ENCODE peak calls at places on chromosomes 11 and 22, in nine cellular contexts. One of them, this sample, is unnamed. For H3K27me3, the result is how much of the 10 kb centered on the place peaks cover.

GRCh38 chr22:49324527-49325491 is 502.9 kb downstream of the BRD1 start:
- DNase-seq in tibial nerve: no peak
- DNase-seq in K562: no peak
- DNase-seq in heart left ventricle: peak
- DNase-seq in IMR-90: no peak
- DNase-seq in adrenal gland: no peak
- DNase-seq in Peyer's patch: peak
- DNase-seq in spleen: peak
- DNase-seq in stomach: peak
- DNase-seq in this sample: no peak

GRCh38 chr11:115098037-115098436 is 406.2 kb downstream of the CADM1 start:
- DNase-seq in tibial nerve: no peak
- DNase-seq in K562: no peak
- DNase-seq in heart left ventricle: no peak
- DNase-seq in IMR-90: peak
- DNase-seq in adrenal gland: no peak
- DNase-seq in Peyer's patch: no peak
- DNase-seq in spleen: no peak
- DNase-seq in stomach: no peak
- DNase-seq in this sample: no peak

GRCh38 chr22:35352214-35353111 is 28.4 kb upstream of the HMOX1 start:
- DNase-seq in tibial nerve: peak
- DNase-seq in K562: peak
- DNase-seq in heart left ventricle: peak
- DNase-seq in IMR-90: no peak
- DNase-seq in adrenal gland: peak
- DNase-seq in Peyer's patch: peak
- DNase-seq in spleen: peak
- DNase-seq in stomach: peak
- DNase-seq in this sample: peak

GRCh38 chr11:42764936-42765335 is 546.9 kb upstream of the API5 start:
- DNase-seq in tibial nerve: no peak
- DNase-seq in K562: no peak
- DNase-seq in heart left ventricle: no peak
- DNase-seq in IMR-90: no peak
- DNase-seq in adrenal gland: no peak
- DNase-seq in Peyer's patch: no peak
- DNase-seq in spleen: no peak
- DNase-seq in stomach: no peak
- DNase-seq in this sample: no peak

GRCh38 chr11:44327730-44328691 is 18.1 kb upstream of the ALX4 start:
- DNase-seq in tibial nerve: no peak
- DNase-seq in K562: no peak
- DNase-seq in heart left ventricle: no peak
- DNase-seq in IMR-90: no peak
- DNase-seq in adrenal gland: no peak
- DNase-seq in Peyer's patch: no peak
- DNase-seq in spleen: peak
- DNase-seq in stomach: no peak
- DNase-seq in this sample: no peak

GRCh38 chr11:105821366-105821765 is 200.7 kb downstream of the MSANTD4 start:
- DNase-seq in tibial nerve: no peak
- DNase-seq in K562: no peak
- DNase-seq in heart left ventricle: no peak
- DNase-seq in IMR-90: no peak
- DNase-seq in adrenal gland: no peak
- DNase-seq in Peyer's patch: no peak
- DNase-seq in spleen: no peak
- DNase-seq in stomach: no peak
- DNase-seq in this sample: no peak

GRCh38 chr22:45994516-45995404 is 17.8 kb upstream of the WNT7B start:
- DNase-seq in tibial nerve: peak
- DNase-seq in K562: peak
- DNase-seq in heart left ventricle: peak
- DNase-seq in IMR-90: peak
- DNase-seq in adrenal gland: peak
- DNase-seq in Peyer's patch: peak
- DNase-seq in spleen: peak
- DNase-seq in stomach: peak
- DNase-seq in this sample: peak

GRCh38 chr11:92841719-92842118 is 127.7 kb upstream of the MTNR1B start:
- DNase-seq in tibial nerve: no peak
- DNase-seq in K562: no peak
- DNase-seq in heart left ventricle: no peak
- DNase-seq in IMR-90: peak
- DNase-seq in adrenal gland: no peak
- DNase-seq in Peyer's patch: no peak
- DNase-seq in spleen: no peak
- DNase-seq in stomach: no peak
- DNase-seq in this sample: no peak

GRCh38 chr11:125451400-125452124 is 44.5 kb downstream of the FEZ1 start:
- DNase-seq in tibial nerve: peak
- DNase-seq in K562: peak
- DNase-seq in heart left ventricle: no peak
- DNase-seq in IMR-90: peak
- DNase-seq in adrenal gland: peak
- DNase-seq in Peyer's patch: peak
- DNase-seq in spleen: no peak
- DNase-seq in stomach: peak
- DNase-seq in this sample: no peak

GRCh38 chr11:114162719-114163123 is 103.2 kb downstream of the ZBTB16 start:
- DNase-seq in tibial nerve: peak
- DNase-seq in K562: no peak
- DNase-seq in heart left ventricle: peak
- DNase-seq in IMR-90: peak
- DNase-seq in adrenal gland: peak
- DNase-seq in Peyer's patch: peak
- DNase-seq in spleen: no peak
- DNase-seq in stomach: peak
- DNase-seq in this sample: peak

GRCh38 chr11:61922539-61922938 is 5.2 kb upstream of the RAB3IL1 start:
- DNase-seq in tibial nerve: peak
- DNase-seq in K562: peak
- DNase-seq in heart left ventricle: peak
- DNase-seq in IMR-90: peak
- DNase-seq in adrenal gland: peak
- DNase-seq in Peyer's patch: peak
- DNase-seq in spleen: no peak
- DNase-seq in stomach: peak
- DNase-seq in this sample: peak

GRCh38 chr11:61926235-61926634 is 8.9 kb upstream of the RAB3IL1 start:
- DNase-seq in tibial nerve: no peak
- DNase-seq in K562: no peak
- DNase-seq in heart left ventricle: no peak
- DNase-seq in IMR-90: no peak
- DNase-seq in adrenal gland: no peak
- DNase-seq in Peyer's patch: no peak
- DNase-seq in spleen: no peak
- DNase-seq in stomach: no peak
- DNase-seq in this sample: no peak

GRCh38 chr11:61921446-61921845 is 4.1 kb upstream of the RAB3IL1 start:
- DNase-seq in tibial nerve: no peak
- DNase-seq in K562: no peak
- DNase-seq in heart left ventricle: no peak
- DNase-seq in IMR-90: no peak
- DNase-seq in adrenal gland: peak
- DNase-seq in Peyer's patch: no peak
- DNase-seq in spleen: no peak
- DNase-seq in stomach: no peak
- DNase-seq in this sample: peak

GRCh38 chr11:61924016-61924360 is 6.6 kb upstream of the RAB3IL1 start:
- DNase-seq in tibial nerve: no peak
- DNase-seq in K562: no peak
- DNase-seq in heart left ventricle: no peak
- DNase-seq in IMR-90: no peak
- DNase-seq in adrenal gland: no peak
- DNase-seq in Peyer's patch: no peak
- DNase-seq in spleen: no peak
- DNase-seq in stomach: no peak
- DNase-seq in this sample: no peak

DNA sequence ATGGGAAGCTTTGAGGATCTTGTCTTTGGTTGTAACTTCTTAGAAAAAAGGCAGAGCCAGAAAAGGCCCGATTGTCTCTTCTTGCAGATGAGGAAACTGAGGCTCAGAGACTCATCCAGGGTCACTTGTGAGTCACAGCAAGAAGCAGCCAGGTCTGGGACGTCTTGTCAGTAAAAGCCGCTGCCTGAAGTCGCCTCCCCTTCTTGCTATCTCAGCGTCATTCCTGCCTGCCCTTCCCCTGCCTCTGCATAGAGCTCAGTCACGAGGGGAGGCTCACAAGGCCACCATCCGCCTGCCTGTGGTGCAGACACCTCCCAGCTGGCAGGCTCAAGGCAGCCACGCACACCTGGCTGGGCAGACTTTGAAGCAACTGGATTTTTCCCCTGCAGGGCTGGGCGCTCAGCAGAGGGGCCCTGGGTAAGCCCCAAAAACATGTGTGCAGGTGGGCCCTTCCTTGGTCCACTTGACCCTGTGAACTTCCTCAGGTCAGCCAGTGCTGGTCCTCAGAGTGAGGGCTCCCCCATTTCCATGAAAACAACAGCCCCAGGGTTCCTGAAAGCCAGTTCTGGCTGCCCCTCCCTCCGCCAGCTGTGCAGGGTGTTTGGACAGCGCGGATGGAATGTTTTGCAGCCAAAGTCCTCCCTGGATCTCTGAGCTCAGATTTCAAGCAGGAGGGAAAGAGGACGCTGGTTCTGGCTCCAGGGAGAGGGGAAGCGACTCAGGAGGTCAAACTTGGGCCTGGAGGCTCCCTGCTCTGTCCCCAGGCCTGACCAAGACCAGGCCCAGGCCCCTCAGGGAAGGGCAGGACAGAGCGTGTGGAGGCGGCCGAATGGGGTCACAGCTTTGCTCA is 6.0 kb upstream of the RAB3IL1 start:
- DNase-seq in tibial nerve: peak
- DNase-seq in K562: peak
- DNase-seq in heart left ventricle: peak
- DNase-seq in IMR-90: peak
- DNase-seq in adrenal gland: peak
- DNase-seq in Peyer's patch: peak
- DNase-seq in spleen: no peak
- DNase-seq in stomach: peak
- DNase-seq in this sample: peak
- TF ChIP-seq POLR2A in tibial nerve: peak
- TF ChIP-seq POLR2A in K562: no peak
- TF ChIP-seq POLR2A in heart left ventricle: no peak
- TF ChIP-seq POLR2A in IMR-90: no peak
- TF ChIP-seq POLR2A in adrenal gland: peak
- TF ChIP-seq POLR2A in Peyer's patch: no peak
- TF ChIP-seq POLR2A in spleen: no peak
- TF ChIP-seq POLR2A in stomach: no peak
- TF ChIP-seq POLR2A in this sample: peak

GRCh38 chr11:122802876-122803275 is 35.4 kb upstream of the CRTAM start:
- DNase-seq in tibial nerve: no peak
- DNase-seq in K562: no peak
- DNase-seq in heart left ventricle: no peak
- DNase-seq in IMR-90: no peak
- DNase-seq in adrenal gland: no peak
- DNase-seq in Peyer's patch: no peak
- DNase-seq in spleen: no peak
- DNase-seq in stomach: no peak
- DNase-seq in this sample: no peak

GRCh38 chr11:122796128-122796717 is 42.1 kb upstream of the CRTAM start:
- DNase-seq in tibial nerve: peak
- DNase-seq in K562: peak
- DNase-seq in heart left ventricle: no peak
- DNase-seq in IMR-90: peak
- DNase-seq in adrenal gland: peak
- DNase-seq in Peyer's patch: peak
- DNase-seq in spleen: peak
- DNase-seq in stomach: peak
- DNase-seq in this sample: no peak

GRCh38 chr11:122793500-122793899 is 44.8 kb upstream of the CRTAM start:
- DNase-seq in tibial nerve: no peak
- DNase-seq in K562: no peak
- DNase-seq in heart left ventricle: no peak
- DNase-seq in IMR-90: peak
- DNase-seq in adrenal gland: no peak
- DNase-seq in Peyer's patch: no peak
- DNase-seq in spleen: no peak
- DNase-seq in stomach: no peak
- DNase-seq in this sample: no peak

GRCh38 chr11:122795281-122795680 is 43.0 kb upstream of the CRTAM start:
- DNase-seq in tibial nerve: no peak
- DNase-seq in K562: no peak
- DNase-seq in heart left ventricle: no peak
- DNase-seq in IMR-90: no peak
- DNase-seq in adrenal gland: no peak
- DNase-seq in Peyer's patch: no peak
- DNase-seq in spleen: no peak
- DNase-seq in stomach: no peak
- DNase-seq in this sample: no peak

GRCh38 chr11:122797651-122798050 is 40.6 kb upstream of the CRTAM start:
- DNase-seq in tibial nerve: no peak
- DNase-seq in K562: no peak
- DNase-seq in heart left ventricle: no peak
- DNase-seq in IMR-90: no peak
- DNase-seq in adrenal gland: no peak
- DNase-seq in Peyer's patch: no peak
- DNase-seq in spleen: no peak
- DNase-seq in stomach: no peak
- DNase-seq in this sample: no peak
- H3K27me3 ChIP-seq in tibial nerve: under half
- H3K27me3 ChIP-seq in K562: under half
- H3K27me3 ChIP-seq in heart left ventricle: under half
- H3K27me3 ChIP-seq in IMR-90: under half
- H3K27me3 ChIP-seq in adrenal gland: under half
- H3K27me3 ChIP-seq in Peyer's patch: under half
- H3K27me3 ChIP-seq in spleen: under half
- H3K27me3 ChIP-seq in stomach: under half
- H3K27me3 ChIP-seq in this sample: under half

GRCh38 chr11:1559103-1559951 is 12.7 kb downstream of the DUSP8 start:
- DNase-seq in tibial nerve: peak
- DNase-seq in K562: no peak
- DNase-seq in heart left ventricle: peak
- DNase-seq in IMR-90: peak
- DNase-seq in adrenal gland: peak
- DNase-seq in Peyer's patch: peak
- DNase-seq in spleen: peak
- DNase-seq in stomach: peak
- DNase-seq in this sample: peak
- TF ChIP-seq POLR2A in tibial nerve: peak
- TF ChIP-seq POLR2A in K562: no peak
- TF ChIP-seq POLR2A in heart left ventricle: no peak
- TF ChIP-seq POLR2A in IMR-90: no peak
- TF ChIP-seq POLR2A in adrenal gland: peak
- TF ChIP-seq POLR2A in Peyer's patch: no peak
- TF ChIP-seq POLR2A in spleen: no peak
- TF ChIP-seq POLR2A in stomach: no peak
- TF ChIP-seq POLR2A in this sample: peak

DNA sequence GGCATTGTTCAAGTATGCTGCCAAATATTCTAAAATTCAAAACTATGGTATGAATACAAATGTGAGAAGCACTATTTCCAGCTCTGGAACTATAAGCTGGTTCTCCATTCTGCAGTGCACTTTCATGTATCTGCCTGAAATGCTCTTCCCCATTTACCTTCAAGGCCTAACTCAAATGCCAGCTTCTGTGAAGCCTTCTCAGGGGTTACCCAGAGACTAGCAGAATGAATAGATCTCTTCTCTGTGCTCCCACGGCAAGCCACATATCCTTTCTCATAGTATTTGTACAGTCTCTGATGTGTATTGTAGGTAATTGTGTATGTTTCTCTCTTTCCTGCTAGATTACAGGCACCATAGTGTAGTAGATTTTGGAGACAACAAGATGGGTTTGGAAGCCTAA is 4.1 kb downstream of the HOATZ start:
- DNase-seq in tibial nerve: no peak
- DNase-seq in K562: no peak
- DNase-seq in heart left ventricle: no peak
- DNase-seq in IMR-90: no peak
- DNase-seq in adrenal gland: no peak
- DNase-seq in Peyer's patch: no peak
- DNase-seq in spleen: no peak
- DNase-seq in stomach: no peak
- DNase-seq in this sample: no peak
- H3K27me3 ChIP-seq in tibial nerve: under half
- H3K27me3 ChIP-seq in K562: under half
- H3K27me3 ChIP-seq in heart left ventricle: under half
- H3K27me3 ChIP-seq in IMR-90: under half
- H3K27me3 ChIP-seq in adrenal gland: under half
- H3K27me3 ChIP-seq in Peyer's patch: under half
- H3K27me3 ChIP-seq in spleen: under half
- H3K27me3 ChIP-seq in stomach: under half
- H3K27me3 ChIP-seq in this sample: under half